ENCODE peak calls at places on chromosomes 3 and 15, in seven cellular contexts. H is iris pigment epithelial cell, A is activated gamma-delta T cell treated with Interleukin-2 at 50 U/mL for 16 hours, G is T1000, U is prostate gland, P is HTR-8/SVneo, C is kidney epithelial cell. J is an unnamed sample.
A peak's percentile ranks its signal among the peaks of the same experiment; 100 is the strongest.

GRCh38 chr15:90998737-90999136 is 4.4 kb upstream of the PRC1 start:
- DNase-seq in H (no peak), A (no peak), G (no peak), U (no peak), P (no peak), C (no peak), J (no peak)

GRCh38 chr3:171376125-171376947 is 83.9 kb downstream of the TNIK start:
- DNase-seq in H (peak; percentile 82), A (no peak), G (no peak), U (no peak), P (no peak), C (no peak), J (no peak)

GRCh38 chr15:70532536-70533186 is 230.7 kb downstream of the UACA start:
- DNase-seq in H (no peak), A (no peak), G (no peak), U (no peak), P (no peak), C (no peak), J (no peak)

GRCh38 chr3:97763586-97764148 is 891 bp upstream of the ARL6 start:
- DNase-seq in H (no peak), A (no peak), G (no peak), U (no peak), P (no peak), C (no peak), J (no peak)

GRCh38 chr3:174955513-174956001 is 96.4 kb downstream of the NAALADL2 start:
- DNase-seq in H (peak; percentile 80), A (no peak), G (no peak), U (no peak), P (peak; percentile 30), C (peak; percentile 7), J (peak; percentile 14)

GRCh38 chr3:109926376-109926775 is 589.0 kb upstream of the DPPA4 start:
- DNase-seq in H (peak; percentile 41), A (no peak), G (no peak), U (no peak), P (no peak), C (no peak), J (no peak)

GRCh38 chr3:172357850-172358754 is 90.2 kb downstream of the GHSR start:
- DNase-seq in H (peak; percentile 63), A (no peak), G (no peak), U (no peak), P (no peak), C (no peak), J (no peak)

GRCh38 chr3:134985841-134986520 is 190.9 kb downstream of the EPHB1 start:
- DNase-seq in H (no peak), A (no peak), G (no peak), U (no peak), P (no peak), C (no peak), J (no peak)

GRCh38 chr3:15783361-15783969 is 14.3 kb downstream of the ANKRD28 start:
- DNase-seq in H (peak; percentile 86), A (no peak), G (no peak), U (no peak), P (no peak), C (no peak), J (no peak)

GRCh38 chr15:74823324-74823723 is 3.1 kb upstream of the CPLX3 start:
- DNase-seq in H (no peak), A (no peak), G (no peak), U (no peak), P (no peak), C (no peak), J (no peak)

GRCh38 chr3:61806810-61807209 is 245.4 kb downstream of the PTPRG start:
- DNase-seq in H (no peak), A (no peak), G (no peak), U (no peak), P (no peak), C (no peak), J (no peak)

GRCh38 chr15:39299506-39300267 is 281.2 kb upstream of the THBS1 start:
- DNase-seq in H (no peak), A (no peak), G (no peak), U (no peak), P (no peak), C (no peak), J (no peak)

GRCh38 chr15:74220475-74221248 is 15.5 kb upstream of the CCDC33 start:
- DNase-seq in H (no peak), A (no peak), G (no peak), U (no peak), P (no peak), C (no peak), J (no peak)

GRCh38 chr15:83653288-83653638 is 660 bp upstream of the ADAMTSL3 start:
- DNase-seq in H (no peak), A (no peak), G (no peak), U (no peak), P (no peak), C (no peak), J (no peak)

GRCh38 chr15:65071381-65071811 is 3.6 kb upstream of the RASL12 start:
- DNase-seq in H (no peak), A (no peak), G (no peak), U (no peak), P (no peak), C (no peak), J (no peak)

GRCh38 chr3:170483485-170484262 is 65.0 kb downstream of the CLDN11 start:
- DNase-seq in H (peak; percentile 32), A (no peak), G (no peak), U (no peak), P (no peak), C (no peak), J (no peak)